ENCODE peak calls at places on chromosomes 12 and 14, in six cellular contexts. K is CD8-positive, alpha-beta T cell; I is fibroblast of mammary gland; A is choroid plexus epithelial cell; L is ovary; P is lower lobe of right lung. W is an unnamed sample.

GRCh38 chr12:104624529-104624928 is 167.8 kb downstream of the CHST11 start:
- DNase-seq in K (no peak), I (no peak), A (no peak), L (no peak), P (no peak), W (no peak)

GRCh38 chr12:46260153-46260912 is 8.5 kb downstream of the SLC38A1 start:
- DNase-seq in K (no peak), I (peak), A (peak), L (no peak), P (no peak), W (no peak)

GRCh38 chr14:99201351-99202073 is 70.5 kb downstream of the BCL11B start:
- DNase-seq in K (no peak), I (no peak), A (no peak), L (no peak), P (no peak), W (no peak)

GRCh38 chr12:129083121-129083520 is 229.8 kb downstream of the GLT1D1 start:
- DNase-seq in K (no peak), I (no peak), A (no peak), L (no peak), P (no peak), W (no peak)

GRCh38 chr12:103326190-103326589 is 169.6 kb downstream of the C12orf42 start:
- DNase-seq in K (no peak), I (no peak), A (no peak), L (no peak), P (no peak), W (no peak)

GRCh38 chr12:111424793-111425251 is 19.1 kb downstream of the SH2B3 start:
- DNase-seq in K (no peak), I (no peak), A (no peak), L (no peak), P (no peak), W (no peak)

GRCh38 chr12:107196681-107197080 is 103.3 kb upstream of the CRY1 start:
- DNase-seq in K (no peak), I (peak), A (peak), L (no peak), P (no peak), W (no peak)

GRCh38 chr14:91249841-91250616 is 5.5 kb upstream of the GPR68 start:
- DNase-seq in K (no peak), I (no peak), A (peak), L (no peak), P (peak), W (peak)

GRCh38 chr12:124592050-124592449 is 24.6 kb upstream of the NCOR2 start:
- DNase-seq in K (no peak), I (peak), A (peak), L (peak), P (no peak), W (no peak)

GRCh38 chr12:108193922-108194321 is 64.8 kb downstream of the WSCD2 start:
- DNase-seq in K (no peak), I (peak), A (peak), L (no peak), P (no peak), W (no peak)

GRCh38 chr12:49339464-49339861 is 2.5 kb upstream of the C1QL4 start:
- DNase-seq in K (no peak), I (no peak), A (no peak), L (no peak), P (no peak), W (no peak)

GRCh38 chr12:57233357-57234232 is 4.1 kb downstream of the SHMT2 start:
- DNase-seq in K (no peak), I (peak), A (peak), L (no peak), P (peak), W (no peak)

GRCh38 chr12:111157486-111157885 is 211.4 kb downstream of the PHETA1 start:
- DNase-seq in K (no peak), I (no peak), A (no peak), L (no peak), P (no peak), W (no peak)

GRCh38 chr12:110102255-110102654 is 21.9 kb upstream of the IFT81 start:
- DNase-seq in K (no peak), I (peak), A (peak), L (no peak), P (no peak), W (peak)

GRCh38 chr14:51304956-51305355 is 64.9 kb downstream of the TMX1 start:
- DNase-seq in K (no peak), I (peak), A (peak), L (no peak), P (no peak), W (no peak)

GRCh38 chr12:21819678-21820077 is 45.2 kb upstream of the KCNJ8 start:
- DNase-seq in K (no peak), I (no peak), A (no peak), L (no peak), P (no peak), W (no peak)

GRCh38 chr14:101078105-101078891 is 174.8 kb upstream of the RTL1 start:
- DNase-seq in K (no peak), I (no peak), A (no peak), L (no peak), P (no peak), W (no peak)

GRCh38 chr12:50129297-50129696 is 17.3 kb downstream of the COX14 start:
- DNase-seq in K (no peak), I (no peak), A (no peak), L (no peak), P (no peak), W (no peak)

GRCh38 chr12:115261691-115262398 is 577.9 kb upstream of the TBX3 start:
- DNase-seq in K (no peak), I (peak), A (peak), L (no peak), P (no peak), W (no peak)

GRCh38 chr12:72246370-72246769 is 25.8 kb upstream of the TRHDE start:
- DNase-seq in K (no peak), I (no peak), A (peak), L (no peak), P (no peak), W (no peak)

GRCh38 chr14:32142754-32143437 is 58.9 kb upstream of the RNU6-7 start:
- DNase-seq in K (no peak), I (no peak), A (no peak), L (no peak), P (no peak), W (no peak)

GRCh38 chr14:22448035-22448904 is 140.8 kb downstream of the DAD1 start:
- DNase-seq in K (no peak), I (no peak), A (peak), L (no peak), P (no peak), W (peak)

GRCh38 chr12:12372946-12373722 is 16.3 kb downstream of the BORCS5 start:
- DNase-seq in K (no peak), I (no peak), A (no peak), L (no peak), P (no peak), W (no peak)

GRCh38 chr14:22838631-22839041 is 2.3 kb downstream of the MMP14 start:
- DNase-seq in K (no peak), I (peak), A (peak), L (no peak), P (peak), W (no peak)

GRCh38 chr12:50618864-50619609 is 114.3 kb downstream of the DIP2B start:
- DNase-seq in K (no peak), I (peak), A (peak), L (no peak), P (no peak), W (no peak)

GRCh38 chr12:27780612-27781408 is 774 bp upstream of the MANSC4 start:
- DNase-seq in K (no peak), I (peak), A (peak), L (peak), P (no peak), W (no peak)

GRCh38 chr12:95859947-95860850 is 1.4 kb downstream of the SNRPF start:
- DNase-seq in K (no peak), I (no peak), A (no peak), L (no peak), P (no peak), W (no peak)

GRCh38 chr14:67514650-67515385 is 18.3 kb upstream of the PLEKHH1 start:
- DNase-seq in K (peak), I (peak), A (peak), L (peak), P (peak), W (peak)

GRCh38 chr12:53948650-53949593 is 5.8 kb upstream of the HOXC12 start:
- DNase-seq in K (no peak), I (no peak), A (no peak), L (no peak), P (no peak), W (no peak)

GRCh38 chr14:37869633-37870032 is 274.2 kb downstream of the TTC6 start:
- DNase-seq in K (no peak), I (no peak), A (no peak), L (no peak), P (no peak), W (no peak)

DNA sequence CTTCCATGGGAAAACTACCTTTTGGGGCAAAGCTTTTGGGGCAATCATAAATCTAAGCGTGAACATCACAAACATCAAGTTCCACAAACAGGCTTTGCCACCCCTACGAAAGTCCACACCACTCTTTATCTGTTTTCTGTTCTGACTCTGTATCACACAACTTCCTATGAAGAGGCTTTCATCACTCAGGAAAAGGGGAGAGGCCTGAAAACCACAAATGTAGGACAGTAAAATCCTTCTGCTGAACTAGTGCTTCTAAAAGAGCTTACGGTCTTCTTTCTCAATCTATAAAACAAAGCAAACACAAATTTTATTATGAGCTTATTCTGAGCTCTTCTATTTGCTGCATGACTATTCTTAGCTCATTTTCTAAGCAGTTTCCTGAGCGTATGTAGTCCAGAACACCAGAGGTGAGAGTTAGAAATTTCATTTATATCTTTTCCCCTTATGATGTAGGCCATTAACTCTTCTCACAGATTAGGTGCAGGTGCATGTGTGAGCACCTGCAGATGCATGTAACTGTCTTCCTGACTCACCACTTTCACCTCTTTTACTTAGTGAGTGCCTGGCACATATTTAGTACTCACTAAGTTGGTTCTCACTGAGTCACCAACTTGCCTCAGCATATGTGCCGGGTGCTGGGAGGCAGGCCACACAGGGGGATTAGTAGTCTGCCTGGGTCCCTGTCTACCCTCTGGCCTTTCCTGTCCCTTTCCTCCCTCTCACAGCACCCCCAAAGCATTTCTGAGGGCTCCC is 32.9 kb upstream of the SYCP3 start:
- DNase-seq in K (no peak), I (no peak), A (peak), L (no peak), P (no peak), W (no peak)
- TF ChIP-seq CTCF in K (no peak), I (no peak), A (no peak), L (no peak), P (no peak), W (no peak)

GRCh38 chr14:103715052-103716000 is at the start of the genes XRCC3 and ZFYVE21:
- DNase-seq in K (peak), I (peak), A (peak), L (peak), P (peak), W (peak)

GRCh38 chr14:103713304-103714062 is 1.8 kb downstream of the XRCC3 start:
- DNase-seq in K (no peak), I (no peak), A (peak), L (no peak), P (no peak), W (no peak)

GRCh38 chr14:103712633-103713247 is 2.5 kb downstream of the XRCC3 start:
- DNase-seq in K (no peak), I (no peak), A (no peak), L (no peak), P (no peak), W (no peak)

GRCh38 chr14:103716091-103716801 is 636 bp downstream of the ZFYVE21 start:
- DNase-seq in K (peak), I (no peak), A (peak), L (peak), P (peak), W (no peak)

DNA sequence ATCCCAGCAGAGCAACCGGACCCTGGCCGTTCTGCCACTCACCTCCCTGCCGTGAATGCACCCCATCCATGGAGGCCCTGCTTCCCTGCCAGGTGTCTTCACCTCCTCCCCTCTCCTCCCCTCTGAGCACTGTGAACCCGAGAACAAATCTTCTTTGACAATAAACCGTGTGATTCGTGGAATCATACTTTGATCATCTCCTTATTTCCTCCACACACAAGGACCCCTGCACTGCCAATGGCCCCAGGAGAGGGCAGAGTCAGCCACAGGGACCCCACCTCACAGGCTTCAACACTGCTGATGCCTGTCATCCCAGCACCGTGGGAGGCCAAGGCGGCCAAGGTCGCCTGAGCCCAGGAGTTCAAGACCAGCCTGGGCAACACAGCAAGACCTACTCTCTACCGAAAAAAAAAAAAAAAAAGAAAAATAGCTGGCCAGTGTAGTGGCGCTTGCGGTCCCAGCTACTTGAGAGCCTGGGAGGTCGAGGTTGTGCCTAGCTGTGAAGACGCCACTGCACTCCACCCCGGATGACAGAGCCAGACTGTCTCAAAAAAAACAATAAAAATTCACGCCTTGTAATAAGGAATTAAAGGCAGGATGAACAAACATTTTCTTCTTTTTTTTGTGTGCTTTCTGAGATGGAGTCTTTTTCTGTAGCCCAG is 1.1 kb downstream of the XRCC3 start:
- DNase-seq in K (no peak), I (no peak), A (no peak), L (no peak), P (no peak), W (no peak)
- H3K4me3 ChIP-seq in K (peak), I (peak), A (no peak), L (no peak), P (peak), W (peak)

GRCh38 chr12:55982319-55982936 is 8.6 kb downstream of the RAB5B start:
- DNase-seq in K (no peak), I (no peak), A (no peak), L (no peak), P (no peak), W (peak)

GRCh38 chr12:55974308-55974724 is 438 bp downstream of the RAB5B start:
- DNase-seq in K (no peak), I (peak), A (peak), L (no peak), P (peak), W (no peak)

GRCh38 chr12:55978393-55978792 is 4.5 kb downstream of the RAB5B start:
- DNase-seq in K (no peak), I (no peak), A (no peak), L (no peak), P (no peak), W (no peak)

GRCh38 chr12:55983229-55983849 is 9.5 kb downstream of the RAB5B start:
- DNase-seq in K (no peak), I (no peak), A (no peak), L (no peak), P (no peak), W (no peak)

GRCh38 chr12:55979069-55979468 is 5.2 kb downstream of the RAB5B start:
- DNase-seq in K (no peak), I (no peak), A (no peak), L (no peak), P (no peak), W (no peak)
- TF ChIP-seq CTCF in K (no peak), I (no peak), A (no peak), L (no peak), P (no peak), W (no peak)

GRCh38 chr14:72651081-72651480 is 242.8 kb downstream of the DPF3 start:
- DNase-seq in K (no peak), I (peak), A (peak), L (peak), P (no peak), W (no peak)
- H3K4me3 ChIP-seq in K (no peak), I (no peak), A (no peak), L (no peak), P (no peak), W (no peak)

DNA sequence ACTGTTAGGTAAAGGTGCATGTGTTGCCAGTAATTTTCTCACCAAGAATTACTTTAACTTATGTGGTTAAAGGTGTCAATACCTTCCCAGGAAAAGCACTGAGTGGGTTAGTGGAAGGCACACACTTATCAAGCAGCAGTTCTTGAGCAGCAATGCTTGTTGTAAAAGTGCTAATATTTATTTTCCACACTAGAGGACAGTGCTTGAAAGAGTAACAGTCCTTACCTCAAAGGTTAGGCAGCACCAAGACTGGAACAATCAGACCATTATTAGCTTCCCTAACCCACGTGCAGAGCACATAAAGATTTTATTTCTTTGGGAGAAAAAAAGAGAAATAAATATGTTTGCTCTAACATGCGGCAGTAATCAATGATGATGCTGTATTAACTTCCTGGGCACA is 48.8 kb upstream of the KRR1 start:
- DNase-seq in K (no peak), I (peak), A (peak), L (no peak), P (no peak), W (no peak)
- TF ChIP-seq CTCF in K (no peak), I (peak), A (peak), L (no peak), P (peak), W (peak)

W was measured in GM06990.